ENCODE peak calls at places on chromosomes 7 and 10, in five cellular contexts. V is body of pancreas, I is fibroblast of mammary gland, Z is heart right ventricle, W is endothelial cell. N is an unnamed sample.

GRCh38 chr10:1253476-1254353 is 197.5 kb downstream of the WDR37 start:
- DNase-seq in I (no peak), Z (no peak), W (no peak), V (no peak), N (no peak)

GRCh38 chr10:91944880-91945630 is 21.5 kb downstream of the BTAF1 start:
- DNase-seq in Z (no peak), V (no peak), W (no peak), I (peak), N (peak)

GRCh38 chr10:124534231-124534798 is 72.7 kb downstream of the LHPP start:
- DNase-seq in V (peak), I (peak), Z (no peak), W (peak), N (peak)

GRCh38 chr7:81525901-81526300 is 243.9 kb downstream of the HGF start:
- DNase-seq in I (no peak), Z (no peak), W (no peak), V (no peak), N (peak)

GRCh38 chr10:36492590-36493510 is 632.5 kb upstream of the ANKRD30A start:
- DNase-seq in V (no peak), I (peak), Z (no peak), W (no peak), N (peak)

GRCh38 chr7:550881-551614 is 31.4 kb upstream of the PDGFA start:
- DNase-seq in I (no peak), Z (no peak), V (no peak), W (no peak), N (no peak)

GRCh38 chr10:43121444-43121843 is 16.8 kb upstream of the CSGALNACT2 start:
- DNase-seq in W (no peak), Z (no peak), I (no peak), V (no peak), N (no peak)

GRCh38 chr7:81293806-81294205 is 375.0 kb upstream of the SEMA3C start:
- DNase-seq in Z (no peak), I (no peak), W (no peak), V (no peak), N (no peak)

GRCh38 chr7:105934577-105935185 is 28.4 kb upstream of the CDHR3 start:
- DNase-seq in I (peak), Z (peak), V (peak), W (peak), N (peak)

GRCh38 chr10:100186253-100186780 is 488 bp upstream of the ERLIN1 start:
- DNase-seq in Z (peak), I (peak), V (no peak), W (peak), N (peak)

GRCh38 chr10:100184426-100185219 is 1.2 kb downstream of the ERLIN1 start:
- DNase-seq in I (peak), V (no peak), Z (no peak), W (no peak), N (peak)

GRCh38 chr10:100186813-100187212 is 984 bp upstream of the ERLIN1 start:
- DNase-seq in W (no peak), I (peak), V (no peak), Z (no peak), N (no peak)

GRCh38 chr10:100183482-100183881 is 2.3 kb downstream of the ERLIN1 start:
- DNase-seq in Z (no peak), W (no peak), I (peak), V (no peak), N (peak)

DNA sequence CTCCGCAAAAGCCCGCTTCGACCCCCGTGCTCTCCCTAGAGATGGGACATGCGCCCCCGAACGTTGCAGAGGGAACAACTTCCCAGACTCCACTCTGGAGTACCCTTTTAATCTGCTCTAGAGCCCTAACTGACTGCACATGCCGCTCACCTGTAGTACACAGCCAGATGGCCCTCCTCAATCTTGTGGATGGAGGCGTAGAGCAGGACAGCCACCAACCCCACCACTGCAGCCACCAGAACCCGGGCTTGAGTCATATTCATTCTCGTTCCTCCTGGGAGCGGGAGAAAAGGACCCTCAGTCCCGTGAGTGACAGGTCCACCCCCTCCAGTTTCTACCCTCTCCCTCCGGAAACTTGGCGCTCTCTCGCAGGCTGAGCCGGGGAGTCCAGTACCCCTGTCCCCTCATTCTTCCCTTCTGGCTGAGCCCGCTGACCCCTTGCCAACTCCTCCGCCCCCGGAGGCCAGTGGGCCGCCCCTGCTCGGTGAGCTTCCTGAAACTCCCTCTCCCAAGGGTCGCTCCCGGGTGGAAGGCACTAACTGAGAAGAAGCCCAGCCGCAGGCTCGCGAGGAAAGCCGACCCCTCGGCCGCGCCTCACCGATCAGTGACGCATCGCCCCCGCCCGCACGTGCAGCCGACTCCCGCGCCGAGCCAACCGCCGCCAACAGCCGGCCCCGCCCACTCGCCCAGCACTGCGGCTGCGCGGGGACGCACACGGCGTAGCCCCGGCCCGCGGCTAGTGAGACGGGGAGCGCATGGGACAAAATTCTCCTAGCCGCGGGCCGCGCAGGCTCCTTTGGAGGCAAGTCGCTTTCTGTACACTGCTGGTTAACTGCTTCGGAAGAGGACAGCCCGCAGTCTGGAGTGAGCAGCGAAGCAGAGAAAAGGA is at the start of gene ERLIN1:
- DNase-seq in W (peak), V (peak), Z (peak), I (peak), N (peak)
- TF ChIP-seq CTCF in W (no peak), V (no peak), Z (no peak), I (peak), N (no peak)

DNA sequence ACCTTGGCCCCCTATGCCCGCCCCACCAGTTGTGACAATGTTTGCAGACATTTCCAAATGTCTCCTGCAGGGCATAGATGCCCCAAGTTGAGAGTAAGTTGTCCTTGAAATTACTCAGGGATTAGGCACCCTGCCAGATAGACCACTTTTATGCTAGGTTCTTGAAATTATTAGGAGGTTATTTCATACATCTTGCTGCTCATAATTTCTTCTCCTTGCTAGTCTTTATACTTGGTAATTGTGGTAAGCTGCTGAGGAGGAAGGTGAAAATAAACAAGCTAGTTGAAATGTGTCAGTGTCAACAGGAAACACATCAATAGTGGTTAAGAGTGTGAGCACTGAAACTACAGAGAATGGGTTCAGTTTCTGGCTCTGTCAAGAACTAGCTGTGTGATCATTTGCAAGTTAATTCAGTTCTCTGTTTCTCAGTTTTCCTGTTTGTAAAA is 63.7 kb upstream of the AOAH start:
- DNase-seq in V (no peak), I (no peak), Z (no peak), W (no peak), N (no peak)
- TF ChIP-seq CTCF in V (no peak), I (no peak), Z (no peak), W (no peak), N (no peak)

DNA sequence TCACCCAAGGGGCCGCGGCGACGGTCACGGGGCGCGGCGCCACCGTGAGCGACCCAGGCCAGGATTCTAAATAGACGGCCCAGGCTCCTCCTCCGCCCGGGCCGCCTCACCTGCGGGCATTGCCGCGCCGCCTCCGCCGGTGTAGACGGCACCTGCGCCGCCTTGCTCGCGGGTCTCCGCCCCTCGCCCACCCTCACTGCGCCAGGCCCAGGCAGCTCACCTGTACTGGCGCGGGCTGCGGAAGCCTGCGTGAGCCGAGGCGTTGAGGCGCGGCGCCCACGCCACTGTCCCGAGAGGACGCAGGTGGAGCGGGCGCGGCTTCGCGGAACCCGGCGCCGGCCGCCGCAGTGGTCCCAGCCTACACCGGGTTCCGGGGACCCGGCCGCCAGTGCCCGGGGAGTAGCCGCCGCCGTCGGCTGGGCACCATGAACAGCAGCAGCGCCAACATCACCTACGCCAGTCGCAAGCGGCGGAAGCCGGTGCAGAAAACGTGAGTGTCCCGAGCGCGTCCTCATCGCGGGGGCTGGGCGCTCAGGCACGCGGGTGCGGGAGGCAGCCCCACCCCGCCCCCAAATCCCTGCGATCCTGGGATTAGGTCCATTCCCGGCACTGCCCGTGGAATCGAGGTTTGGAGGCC is 506 bp downstream of the AHR start:
- DNase-seq in Z (peak), I (no peak), V (peak), W (peak), N (peak)
- TF ChIP-seq CTCF in Z (no peak), I (no peak), V (no peak), W (no peak), N (no peak)

DNA sequence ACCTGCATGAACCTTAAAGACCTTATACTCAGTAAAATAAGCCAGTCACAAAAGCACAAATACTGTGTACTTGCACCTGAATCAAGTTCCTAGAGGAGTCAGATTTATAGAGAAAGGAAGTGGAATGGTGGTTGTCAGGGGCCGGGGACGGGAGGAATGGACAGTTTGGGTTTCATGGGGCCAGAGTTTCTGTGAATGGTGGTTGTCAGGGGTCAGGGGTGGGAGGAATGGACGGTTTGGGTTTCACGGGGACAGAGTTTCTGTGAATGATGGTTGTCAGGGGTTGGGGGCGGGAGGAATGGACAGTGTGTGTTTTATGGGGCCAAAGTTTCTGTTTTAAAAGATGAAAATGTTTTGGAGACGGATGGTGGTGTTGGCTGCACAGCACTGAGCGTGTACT is 260.0 kb upstream of the MKI67 start:
- DNase-seq in V (no peak), W (no peak), Z (no peak), I (no peak), N (no peak)
- TF ChIP-seq CTCF in V (no peak), W (no peak), Z (no peak), I (no peak), N (no peak)

N was measured in fibroblast of pulmonary artery.